ENCODE peak calls at places on chromosome 6, in four cellular contexts. S is HepG2, N is H1, P is GM12878. O is an unnamed sample.

GRCh38 chr6:50135968-50136367 is 86.2 kb upstream of the DEFB112 start:
- DNase-seq in S (no peak), N (no peak), P (no peak), O (no peak)

GRCh38 chr6:159077123-159077522 is 32.3 kb upstream of the TAGAP start:
- DNase-seq in S (no peak), N (no peak), P (no peak), O (no peak)

GRCh38 chr6:124800222-124800621 is 162.0 kb upstream of the RNF217 start:
- DNase-seq in S (no peak), N (no peak), P (no peak), O (no peak)

GRCh38 chr6:122753688-122754056 is 25.8 kb upstream of the FABP7 start:
- DNase-seq in S (no peak), N (no peak), P (no peak), O (no peak)

GRCh38 chr6:157891544-157892362 is 68.7 kb downstream of the SNX9 start:
- DNase-seq in S (no peak), N (no peak), P (no peak), O (no peak)

GRCh38 chr6:111559193-111560097 is 46.2 kb downstream of the TRAF3IP2 start:
- DNase-seq in S (peak; percentile 34), N (peak; percentile 31), P (no peak), O (no peak)

GRCh38 chr6:144718431-144718830 is 433.3 kb downstream of the UTRN start:
- DNase-seq in S (no peak), N (no peak), P (no peak), O (no peak)

GRCh38 chr6:29589423-29590048 is 4.6 kb downstream of the OR2H2 start:
- DNase-seq in S (peak; percentile 40), N (peak; percentile 75), P (peak; percentile 12), O (peak; percentile 74)

GRCh38 chr6:127907960-127908640 is 7.2 kb upstream of the THEMIS start:
- DNase-seq in S (no peak), N (no peak), P (peak; percentile 21), O (no peak)

GRCh38 chr6:41546475-41546865 is 289 bp downstream of the FOXP4 start:
- DNase-seq in S (no peak), N (no peak), P (no peak), O (no peak)

DNA sequence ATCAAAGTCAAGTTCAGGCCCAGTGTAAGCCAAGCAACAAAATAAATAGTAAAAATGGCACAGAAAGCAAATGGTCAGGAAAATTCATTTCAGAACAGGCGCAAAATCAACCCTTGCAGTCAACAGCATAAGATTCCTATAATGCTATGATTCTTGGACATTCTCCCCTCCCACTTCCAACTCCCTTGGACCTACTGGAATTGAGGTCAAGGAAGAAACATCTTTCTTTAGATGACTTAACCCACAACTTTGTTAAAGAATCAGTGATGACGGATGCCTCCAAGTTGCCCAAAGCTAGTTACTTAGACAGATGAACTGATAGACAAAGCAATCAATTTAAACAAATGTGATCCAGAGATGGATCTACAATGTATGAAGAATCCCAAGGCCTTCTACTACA is 130.2 kb upstream of the KCNK16 start:
- DNase-seq in S (no peak), N (no peak), P (no peak), O (no peak)
- TF ChIP-seq KDM1A in S (no peak), N (no peak), P (no peak), O (no peak)

DNA sequence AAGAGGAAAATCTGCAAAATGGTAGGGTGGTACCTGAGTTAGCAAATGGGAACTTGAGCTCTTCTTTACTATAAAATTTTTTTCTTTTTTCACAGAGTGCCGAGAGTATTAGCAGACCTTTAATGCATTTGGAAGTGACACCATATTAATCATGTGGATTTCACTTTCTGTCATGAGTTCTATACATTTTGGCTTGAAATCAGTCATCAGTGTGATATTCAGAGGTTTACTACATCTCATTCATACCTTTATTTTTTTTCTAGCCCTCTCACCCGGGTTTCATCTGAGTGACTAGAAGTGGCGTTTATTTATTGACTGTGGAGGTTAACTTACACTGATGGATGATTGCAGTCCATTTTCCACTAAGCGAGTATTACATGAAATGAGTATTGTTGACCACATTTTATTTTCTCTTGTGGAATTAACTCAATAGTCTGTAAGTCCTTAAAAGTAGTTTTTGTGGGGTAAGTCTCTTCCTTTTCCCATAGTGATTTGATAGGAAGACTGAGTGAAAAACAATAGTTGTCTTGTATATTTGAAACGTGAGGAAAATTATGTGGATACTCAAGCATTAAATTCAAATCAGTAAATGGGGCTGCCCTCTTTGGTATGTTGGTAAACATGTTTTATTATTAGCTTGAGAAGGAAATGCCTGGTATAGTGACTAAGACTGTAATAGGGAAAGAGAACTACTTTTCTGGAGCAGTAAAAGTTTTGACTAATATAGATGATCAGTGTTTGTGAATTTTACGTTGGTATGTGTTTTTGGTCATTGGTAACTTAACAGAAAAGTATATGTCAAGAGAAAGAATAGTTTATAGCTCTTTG is 55.5 kb downstream of the JARID2 start:
- DNase-seq in S (no peak), N (no peak), P (no peak), O (no peak)
- TF ChIP-seq ATF3 in S (no peak), N (no peak), P (no peak), O (no peak)

GRCh38 chr6:12245763-12246720 is 44.1 kb upstream of the EDN1 start:
- DNase-seq in S (no peak), N (no peak), P (no peak), O (no peak)
- TF ChIP-seq KDM1A in S (no peak), N (no peak), P (no peak), O (no peak)

GRCh38 chr6:165729307-165729936 is 66.4 kb upstream of the PDE10A start:
- DNase-seq in S (peak; percentile 13), N (peak; percentile 84), P (no peak), O (peak; percentile 73)

GRCh38 chr6:165728196-165728595 is 65.2 kb upstream of the PDE10A start:
- DNase-seq in S (no peak), N (no peak), P (no peak), O (no peak)

GRCh38 chr6:165726290-165726875 is 63.3 kb upstream of the PDE10A start:
- DNase-seq in S (no peak), N (no peak), P (no peak), O (no peak)

GRCh38 chr6:165725201-165725600 is 62.2 kb upstream of the PDE10A start:
- DNase-seq in S (no peak), N (no peak), P (no peak), O (no peak)

DNA sequence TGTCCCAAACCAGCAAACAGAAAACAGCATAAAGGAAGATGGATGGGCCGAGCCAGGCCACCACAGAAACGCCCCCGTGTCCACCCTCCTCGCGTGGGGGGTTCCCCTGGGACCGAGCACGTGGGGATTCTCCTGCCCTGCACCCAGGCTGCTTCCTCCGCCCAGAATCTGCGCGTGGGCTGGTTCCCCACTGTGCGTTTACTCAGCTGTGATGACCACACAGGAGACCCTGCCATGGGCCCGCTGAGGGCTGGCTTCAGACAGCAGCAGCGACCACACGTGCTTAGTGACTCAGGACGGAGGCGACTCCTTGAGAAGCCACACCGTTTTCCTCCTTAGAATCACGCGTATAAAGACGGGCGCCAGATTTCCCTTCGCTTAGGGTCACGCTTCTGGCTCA is 63.9 kb upstream of the PDE10A start:
- DNase-seq in S (no peak), N (no peak), P (no peak), O (no peak)
- TF ChIP-seq ATF3 in S (no peak), N (no peak), P (no peak), O (no peak)

DNA sequence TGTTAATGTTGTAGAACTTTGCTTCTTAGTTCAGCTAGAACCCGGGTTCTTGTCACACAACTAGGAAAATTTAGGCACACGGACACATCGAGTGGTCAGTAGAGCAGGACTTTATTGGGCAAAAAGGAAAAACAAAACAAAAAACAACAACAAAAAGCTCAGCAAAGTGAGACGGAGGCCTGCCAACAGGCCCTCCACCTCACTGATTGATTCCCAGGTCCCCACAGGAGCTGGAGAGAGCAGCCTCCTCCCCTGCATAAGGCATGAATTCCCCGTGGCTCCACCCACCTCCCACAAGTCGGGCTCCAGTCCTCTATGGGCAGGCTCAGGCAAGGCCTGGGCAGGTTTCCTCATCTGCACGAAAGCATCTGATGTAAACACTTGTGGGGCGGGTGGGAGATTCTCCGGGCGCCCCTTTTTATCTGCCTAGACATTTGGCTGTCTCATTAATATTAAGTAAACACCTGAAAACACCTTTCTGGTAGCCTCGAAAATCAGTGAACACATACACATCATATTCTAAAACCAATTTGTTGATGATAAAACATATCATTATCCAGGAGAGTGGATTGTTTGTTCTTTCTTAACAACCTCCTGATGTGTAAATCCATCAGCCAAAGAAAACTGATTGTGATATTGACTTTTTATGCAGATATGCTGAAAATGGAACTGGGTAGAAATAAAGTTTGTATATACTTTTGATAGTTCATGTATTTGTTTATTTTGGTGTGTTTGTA is 75.5 kb downstream of the ADGRG6 start:
- DNase-seq in S (peak; percentile 69), N (peak; percentile 65), P (no peak), O (no peak)
- TF ChIP-seq KDM1A in S (no peak), N (no peak), P (no peak), O (no peak)

O was measured in K562.